ENCODE peak calls at places on chromosomes 5 and 9, in five cellular contexts. X, L, V, O and D are unnamed samples.

GRCh38 chr5:1184163-1184470 is 17.3 kb upstream of the SLC6A19 start:
- DNase-seq in X (no peak), L (no peak), V (no peak), O (no peak), D (no peak)

GRCh38 chr9:129146441-129146933 is 31.6 kb downstream of the IER5L start:
- DNase-seq in X (no peak), L (no peak), V (no peak), O (peak; percentile 10), D (no peak)

GRCh38 chr5:127061956-127062355 is 11.3 kb downstream of the C5orf63 start:
- DNase-seq in X (no peak), L (no peak), V (no peak), O (no peak), D (no peak)

GRCh38 chr9:127722055-127722454 is 6.2 kb downstream of the TTC16 start:
- DNase-seq in X (no peak), L (no peak), V (no peak), O (no peak), D (no peak)

GRCh38 chr5:134554319-134555222 is 29.1 kb downstream of the JADE2 start:
- DNase-seq in X (peak; percentile 85), L (no peak), V (peak; percentile 83), O (peak; percentile 60), D (no peak)

GRCh38 chr9:15182003-15182695 is 124.9 kb downstream of the TTC39B start:
- DNase-seq in X (no peak), L (no peak), V (peak; percentile 33), O (no peak), D (no peak)

GRCh38 chr5:172860520-172861443 is 26.7 kb downstream of the ERGIC1 start:
- DNase-seq in X (no peak), L (no peak), V (no peak), O (peak; percentile 90), D (no peak)

GRCh38 chr9:91131433-91131839 is 230.3 kb downstream of the AUH start:
- DNase-seq in X (peak; percentile 31), L (no peak), V (no peak), O (peak; percentile 72), D (peak; percentile 91)

GRCh38 chr9:33446507-33447403 is 638 bp downstream of the AQP3 start:
- DNase-seq in X (peak; percentile 65), L (no peak), V (peak; percentile 68), O (peak; percentile 41), D (peak; percentile 99)

GRCh38 chr5:14668247-14668646 is 3.7 kb downstream of the OTULIN start:
- DNase-seq in X (no peak), L (no peak), V (no peak), O (no peak), D (no peak)

GRCh38 chr9:13568446-13568845 is 289.0 kb upstream of the MPDZ start:
- DNase-seq in X (no peak), L (no peak), V (no peak), O (peak; percentile 67), D (no peak)

GRCh38 chr5:59485104-59485503 is 408.4 kb downstream of the PDE4D start:
- DNase-seq in X (no peak), L (no peak), V (no peak), O (no peak), D (no peak)

GRCh38 chr5:150227606-150228273 is 37.9 kb downstream of the SLC6A7 start:
- DNase-seq in X (no peak), L (no peak), V (peak; percentile 69), O (no peak), D (peak; percentile 28)
- TF ChIP-seq MAX in X (no peak), L (no peak), V (no peak), O (no peak), D (no peak)

GRCh38 chr5:39506216-39506615 is 81.4 kb upstream of the DAB2 start:
- DNase-seq in X (no peak), L (no peak), V (no peak), O (no peak), D (no peak)
- TF ChIP-seq MAX in X (no peak), L (no peak), V (no peak), O (no peak), D (no peak)

GRCh38 chr5:40410231-40410861 is 269.4 kb upstream of the PTGER4 start:
- DNase-seq in X (no peak), L (no peak), V (no peak), O (peak; percentile 97), D (peak; percentile 83)
- TF ChIP-seq MAX in X (no peak), L (no peak), V (no peak), O (no peak), D (no peak)

GRCh38 chr9:121947683-121948300 is 145.3 kb downstream of the TTLL11 start:
- DNase-seq in X (no peak), L (no peak), V (no peak), O (no peak), D (no peak)
- TF ChIP-seq MAX in X (no peak), L (no peak), V (no peak), O (no peak), D (no peak)